ENCODE peak calls at places on chromosomes 13 and 19, in eight cellular contexts. A is HCT116, B is GM12878, P is K562, J is GM23338, W is HepG2, L is H1, U is endothelial cell of umbilical vein. V is an unnamed sample.

GRCh38 chr19:2428756-2429711 is 1.6 kb upstream of the TIMM13 start:
- DNase-seq in A (no peak), B (no peak), P (no peak), J (peak; percentile 71), W (no peak), L (no peak), U (no peak), V (no peak)

GRCh38 chr13:30033681-30034447 is 183.4 kb upstream of the UBL3 start:
- DNase-seq in A (no peak), B (no peak), P (no peak), J (no peak), W (no peak), L (no peak), U (no peak), V (no peak)

GRCh38 chr19:11581740-11582139 is 4.3 kb upstream of the ACP5 start:
- DNase-seq in A (no peak), B (peak; percentile 96), P (peak; percentile 37), J (no peak), W (no peak), L (no peak), U (no peak), V (no peak)

GRCh38 chr13:63433546-63434150 is 2018.0 kb upstream of the PCDH20 start:
- DNase-seq in A (no peak), B (no peak), P (no peak), J (no peak), W (no peak), L (no peak), U (peak; percentile 84), V (no peak)

GRCh38 chr19:13373599-13373998 is 132.7 kb downstream of the CACNA1A start:
- DNase-seq in A (no peak), B (no peak), P (no peak), J (peak; percentile 33), W (no peak), L (no peak), U (no peak), V (no peak)

GRCh38 chr19:13115936-13116281 is 631 bp downstream of the TRMT1 start:
- DNase-seq in A (no peak), B (no peak), P (peak; percentile 53), J (no peak), W (no peak), L (no peak), U (no peak), V (no peak)

GRCh38 chr19:33273881-33274662 is 28.3 kb downstream of the CEBPA start:
- DNase-seq in A (peak; percentile 24), B (no peak), P (no peak), J (no peak), W (peak; percentile 56), L (no peak), U (peak; percentile 2), V (no peak)

GRCh38 chr13:95709101-95709500 is 32.2 kb downstream of the DNAJC3 start:
- DNase-seq in A (no peak), B (no peak), P (no peak), J (no peak), W (no peak), L (no peak), U (no peak), V (no peak)

GRCh38 chr19:45324349-45324907 is 1.8 kb upstream of the CKM start:
- DNase-seq in A (no peak), B (no peak), P (no peak), J (no peak), W (no peak), L (no peak), U (no peak), V (no peak)

GRCh38 chr19:8688930-8689329 is 9.7 kb downstream of the ACTL9 start:
- DNase-seq in A (no peak), B (no peak), P (no peak), J (no peak), W (no peak), L (no peak), U (no peak), V (no peak)

GRCh38 chr13:24217601-24218281 is 57.2 kb downstream of the SPATA13 start:
- DNase-seq in A (no peak), B (no peak), P (no peak), J (peak; percentile 19), W (peak; percentile 72), L (no peak), U (no peak), V (no peak)

GRCh38 chr13:76019421-76020044 is 383.4 kb downstream of the LMO7 start:
- DNase-seq in A (peak; percentile 28), B (no peak), P (no peak), J (peak; percentile 88), W (peak; percentile 63), L (peak; percentile 51), U (no peak), V (no peak)

GRCh38 chr13:40780822-40781401 is 8.5 kb upstream of the SLC25A15 start:
- DNase-seq in A (peak; percentile 19), B (no peak), P (peak; percentile 24), J (peak; percentile 43), W (peak; percentile 54), L (no peak), U (no peak), V (no peak)

GRCh38 chr13:48660356-48661076 is 6.8 kb downstream of the CYSLTR2 start:
- DNase-seq in A (no peak), B (peak; percentile 27), P (no peak), J (no peak), W (no peak), L (no peak), U (no peak), V (no peak)

GRCh38 chr19:42140125-42140754 is 8.0 kb upstream of the POU2F2 start:
- DNase-seq in A (no peak), B (no peak), P (peak; percentile 54), J (peak; percentile 92), W (peak; percentile 31), L (peak; percentile 31), U (peak; percentile 68), V (no peak)

GRCh38 chr13:79369226-79369625 is 36.8 kb downstream of the RBM26 start:
- DNase-seq in A (no peak), B (no peak), P (no peak), J (no peak), W (no peak), L (no peak), U (no peak), V (no peak)

GRCh38 chr19:16386619-16387240 is 62.1 kb downstream of the KLF2 start:
- DNase-seq in A (peak; percentile 27), B (no peak), P (peak; percentile 63), J (peak; percentile 73), W (peak; percentile 32), L (peak; percentile 25), U (peak; percentile 72), V (peak; percentile 20)

GRCh38 chr13:40665061-40665753 is 1.2 kb downstream of the FOXO1 start:
- DNase-seq in A (no peak), B (no peak), P (peak; percentile 47), J (peak; percentile 47), W (no peak), L (no peak), U (no peak), V (no peak)

GRCh38 chr13:105202384-105202783 is 1333.1 kb downstream of the EFNB2 start:
- DNase-seq in A (peak; percentile 19), B (no peak), P (no peak), J (peak; percentile 78), W (no peak), L (no peak), U (peak; percentile 69), V (no peak)

GRCh38 chr13:87754097-87754496 is 82.9 kb downstream of the SLITRK5 start:
- DNase-seq in A (no peak), B (no peak), P (no peak), J (no peak), W (no peak), L (no peak), U (no peak), V (no peak)
- TF ChIP-seq POLR2AphosphoS5 in A (no peak), B (no peak), P (no peak), J (no peak), W (no peak), L (no peak), U (no peak), V (no peak)

GRCh38 chr19:18651300-18651699 is 14.5 kb downstream of the KLHL26 start:
- DNase-seq in A (no peak), B (no peak), P (no peak), J (no peak), W (no peak), L (no peak), U (no peak), V (no peak)
- H3K27ac ChIP-seq in A (no peak overlapping the region), B (no peak overlapping the region), P (no peak overlapping the region), J (no peak overlapping the region), W (no peak overlapping the region), L (no peak overlapping the region), U (peak overlapping the region; percentile 67), V (no peak overlapping the region)

DNA sequence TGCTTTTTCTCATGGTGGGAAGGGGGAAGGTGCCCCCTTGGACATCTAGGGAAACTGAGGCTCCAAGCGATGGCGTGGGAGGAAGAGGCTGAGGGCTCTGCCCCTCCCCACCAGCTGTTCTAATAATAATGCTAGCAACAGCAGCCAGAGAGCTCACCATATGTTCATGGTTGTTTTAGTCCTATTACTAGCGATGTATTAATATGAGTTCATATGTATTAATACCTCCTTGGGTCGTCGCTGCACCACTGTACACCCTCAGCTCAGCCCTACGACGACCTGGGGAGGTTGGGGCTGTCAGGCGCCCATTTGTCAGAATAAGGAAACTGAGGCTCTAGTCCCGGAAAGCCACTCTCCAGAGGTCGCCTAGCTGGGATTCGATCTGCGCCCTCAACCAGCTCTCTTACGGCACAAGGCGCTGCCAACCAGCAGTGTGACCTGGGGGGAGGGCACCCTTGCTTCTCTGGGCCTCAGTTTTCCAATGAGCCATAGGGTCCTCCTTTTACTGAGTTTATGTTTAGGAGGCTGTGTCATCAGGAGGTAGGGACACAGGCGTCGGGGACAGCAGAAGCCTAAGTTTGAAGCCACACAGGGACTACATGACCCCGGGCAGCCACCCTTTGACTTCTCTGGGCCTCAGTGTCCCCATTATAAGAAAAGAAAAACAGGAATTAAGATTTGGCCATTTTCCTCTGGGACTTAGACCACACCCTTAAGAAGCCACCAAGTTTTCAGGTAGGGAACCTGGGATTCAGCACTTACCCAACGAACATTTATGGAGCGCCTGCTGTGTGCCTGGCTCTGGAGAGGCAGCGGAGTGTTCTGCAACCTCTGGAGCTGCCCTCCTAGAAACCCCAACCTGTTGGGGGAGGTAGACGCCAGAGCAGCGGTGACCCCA is 664 bp downstream of the MAST3 start:
- DNase-seq in A (no peak), B (no peak), P (no peak), J (no peak), W (no peak), L (no peak), U (no peak), V (no peak)
- TF ChIP-seq EZH2 in A (no peak), B (no peak), P (no peak), J (no peak), W (no peak), L (no peak), U (peak; percentile 65), V (no peak)

GRCh38 chr13:26718872-26719271 is 41.7 kb downstream of the GPR12 start:
- DNase-seq in A (no peak), B (no peak), P (no peak), J (no peak), W (no peak), L (no peak), U (no peak), V (no peak)

GRCh38 chr13:26718146-26718545 is 42.4 kb downstream of the GPR12 start:
- DNase-seq in A (no peak), B (no peak), P (no peak), J (no peak), W (no peak), L (no peak), U (no peak), V (no peak)

GRCh38 chr13:26719356-26719945 is 41.1 kb downstream of the GPR12 start:
- DNase-seq in A (no peak), B (no peak), P (peak; percentile 7), J (peak; percentile 41), W (no peak), L (no peak), U (peak; percentile 67), V (no peak)

GRCh38 chr13:26722321-26722720 is 38.3 kb downstream of the GPR12 start:
- DNase-seq in A (no peak), B (no peak), P (no peak), J (no peak), W (no peak), L (no peak), U (no peak), V (no peak)

GRCh38 chr13:26721251-26721939 is 39.2 kb downstream of the GPR12 start:
- DNase-seq in A (no peak), B (no peak), P (no peak), J (no peak), W (no peak), L (no peak), U (no peak), V (no peak)
- TF ChIP-seq POLR2AphosphoS5 in A (no peak), B (no peak), P (no peak), J (no peak), W (no peak), L (no peak), U (no peak), V (no peak)

V was measured in SK-N-MC.